ENCODE peak calls at places on chromosomes 7 and 10, in seven cellular contexts. P is AG09309, C is endothelial cell, L is prostate gland, O is WTC11, G is HFFc6, Y is lower lobe of right lung. Q is an unnamed sample.

GRCh38 chr10:69686866-69687265 is 56.8 kb downstream of the FAM241B start:
- DNase-seq in P (no peak), C (no peak), L (no peak), O (no peak), G (no peak), Y (no peak), Q (no peak)

GRCh38 chr10:115118346-115118745 is 25.2 kb downstream of the ATRNL1 start:
- DNase-seq in P (no peak), C (no peak), L (no peak), O (no peak), G (no peak), Y (no peak), Q (no peak)

GRCh38 chr10:33155720-33156638 is 178.5 kb downstream of the NRP1 start:
- DNase-seq in P (peak), C (peak), L (no peak), O (no peak), G (peak), Y (no peak), Q (no peak)

GRCh38 chr7:93811198-93811597 is 79.4 kb downstream of the TFPI2 start:
- DNase-seq in P (no peak), C (no peak), L (no peak), O (no peak), G (no peak), Y (no peak), Q (no peak)

GRCh38 chr10:96758423-96758822 is 38.1 kb upstream of the PIK3AP1 start:
- DNase-seq in P (no peak), C (no peak), L (no peak), O (no peak), G (no peak), Y (no peak), Q (peak)

GRCh38 chr10:77077546-77077945 is 560.1 kb downstream of the KCNMA1 start:
- DNase-seq in P (no peak), C (no peak), L (no peak), O (no peak), G (no peak), Y (no peak), Q (no peak)

GRCh38 chr10:94300042-94300441 is 62.7 kb downstream of the NOC3L start:
- DNase-seq in P (no peak), C (no peak), L (no peak), O (no peak), G (no peak), Y (no peak), Q (no peak)

GRCh38 chr7:157228864-157229422 is 90.2 kb downstream of the UBE3C start:
- DNase-seq in P (no peak), C (peak), L (no peak), O (peak), G (peak), Y (no peak), Q (no peak)

GRCh38 chr10:58767652-58768051 is 255.0 kb downstream of the BICC1 start:
- DNase-seq in P (no peak), C (no peak), L (no peak), O (no peak), G (no peak), Y (no peak), Q (no peak)

GRCh38 chr7:7944619-7945282 is 23.8 kb upstream of the GLCCI1 start:
- DNase-seq in P (no peak), C (no peak), L (no peak), O (no peak), G (no peak), Y (no peak), Q (no peak)

GRCh38 chr7:121938429-121938996 is 65.6 kb downstream of the PTPRZ1 start:
- DNase-seq in P (no peak), C (no peak), L (no peak), O (peak), G (no peak), Y (no peak), Q (no peak)

GRCh38 chr7:140646931-140647647 is 6.5 kb upstream of the DENND2A start:
- DNase-seq in P (no peak), C (peak), L (no peak), O (peak), G (peak), Y (no peak), Q (no peak)

GRCh38 chr10:79249156-79250121 is 97.8 kb upstream of the PPIF start:
- DNase-seq in P (no peak), C (no peak), L (no peak), O (no peak), G (no peak), Y (no peak), Q (no peak)

DNA sequence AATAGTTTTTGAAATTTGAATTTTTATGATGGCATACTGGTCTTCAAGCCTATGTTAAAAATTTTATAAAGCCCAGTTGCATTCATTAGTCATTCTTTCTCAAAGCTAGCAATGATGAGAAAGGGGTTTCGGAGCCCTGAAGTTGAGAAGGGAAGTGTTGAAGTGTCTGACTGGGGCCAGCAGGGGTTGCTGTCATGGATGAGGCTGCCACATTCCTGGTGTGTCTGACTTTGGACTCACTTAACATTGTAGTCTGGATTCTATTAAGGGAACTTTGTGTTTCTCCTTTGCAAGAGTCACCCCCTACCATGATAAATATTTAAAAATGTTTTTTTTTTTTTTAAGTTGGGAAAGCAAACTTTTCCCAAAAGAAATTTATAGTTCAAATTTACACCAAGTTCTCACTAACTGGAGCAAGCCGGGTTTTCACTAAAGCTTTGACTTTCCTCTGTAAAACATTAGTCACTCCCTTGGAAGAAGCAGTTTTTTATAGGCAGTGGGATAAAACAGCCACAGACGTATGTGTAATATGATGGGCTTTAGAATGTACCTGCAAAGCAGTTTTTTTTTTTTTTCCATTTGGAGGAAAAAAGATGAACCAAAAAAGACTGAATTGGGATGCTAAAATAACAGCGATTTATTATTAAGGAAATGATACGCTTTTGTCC is 243.6 kb downstream of the TWIST1 start:
- DNase-seq in P (peak), C (peak), L (no peak), O (peak), G (peak), Y (no peak), Q (no peak)
- TF ChIP-seq CTCF in P (peak), C (peak), L (no peak), O (peak), G (peak), Y (no peak), Q (no peak)

DNA sequence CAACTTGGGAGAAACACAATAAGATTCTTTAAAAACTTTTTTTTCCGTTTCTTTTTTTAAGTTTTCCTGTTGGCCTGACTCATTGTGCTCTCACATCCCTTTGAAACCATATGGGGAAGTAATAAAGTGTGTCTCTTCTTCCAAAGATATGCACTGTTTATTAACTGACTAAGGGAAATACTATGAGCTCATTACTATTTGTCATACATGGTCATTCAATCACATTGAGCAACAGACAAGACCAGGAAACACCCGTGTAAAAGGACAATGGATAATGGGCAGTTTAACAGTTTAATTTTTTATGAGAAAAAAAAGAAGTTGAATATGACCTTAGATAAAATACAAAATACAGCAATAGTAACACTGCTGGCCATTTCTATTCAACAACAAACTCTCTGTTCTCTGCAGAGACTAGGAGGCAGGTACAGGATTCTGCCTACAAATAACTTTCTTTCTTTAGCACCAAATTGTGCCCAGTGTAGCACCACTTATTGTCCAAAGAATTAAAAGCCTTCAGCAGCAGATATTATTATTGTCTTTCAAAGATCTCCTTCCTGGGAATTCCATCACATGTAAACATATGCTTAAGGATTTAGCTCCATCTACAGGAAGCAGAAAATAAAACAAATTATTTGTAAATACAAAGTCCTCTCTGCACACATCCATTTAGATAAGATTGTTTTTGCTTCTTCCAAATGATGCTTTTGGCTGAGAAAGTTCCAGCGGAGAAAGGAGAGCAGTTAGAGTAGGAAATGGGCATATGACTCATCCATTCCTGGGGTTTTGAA is 55.0 kb upstream of the AKR1E2 start:
- DNase-seq in P (peak), C (no peak), L (no peak), O (no peak), G (peak), Y (no peak), Q (no peak)
- TF ChIP-seq CTCF in P (peak), C (no peak), L (peak), O (no peak), G (peak), Y (peak), Q (no peak)

GRCh38 chr7:29764227-29764626 is 42.1 kb upstream of the WIPF3 start:
- DNase-seq in P (no peak), C (peak), L (no peak), O (peak), G (no peak), Y (no peak), Q (no peak)
- TF ChIP-seq CTCF in P (no peak), C (no peak), L (no peak), O (no peak), G (no peak), Y (no peak), Q (no peak)

DNA sequence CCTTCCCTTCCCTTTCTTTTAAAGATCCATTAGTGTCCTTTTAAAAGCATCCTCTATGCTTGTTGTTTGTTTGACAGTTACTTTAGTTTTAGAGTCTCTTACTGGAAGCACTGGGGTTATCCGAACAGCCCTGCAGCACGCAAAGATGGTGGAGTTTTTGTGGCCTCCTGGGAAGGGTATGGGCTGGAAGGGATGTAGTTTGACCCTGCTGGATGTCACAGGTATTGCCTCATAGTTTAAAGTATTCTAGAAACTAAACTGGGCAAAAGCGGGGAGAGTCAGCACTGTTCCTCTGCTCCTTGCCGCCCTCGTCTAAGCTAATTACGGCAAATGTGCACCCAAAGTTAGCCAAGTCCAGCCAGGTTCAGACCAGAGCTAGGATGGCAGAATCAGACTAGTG is 35.8 kb upstream of the GNAI1 start:
- DNase-seq in P (no peak), C (peak), L (no peak), O (peak), G (no peak), Y (no peak), Q (no peak)
- TF ChIP-seq CTCF in P (peak), C (peak), L (no peak), O (peak), G (peak), Y (no peak), Q (peak)

GRCh38 chr10:37992083-37992482 is 15.6 kb upstream of the ZNF25 start:
- DNase-seq in P (no peak), C (no peak), L (no peak), O (no peak), G (no peak), Y (no peak), Q (no peak)
- TF ChIP-seq CTCF in P (no peak), C (no peak), L (no peak), O (no peak), G (peak), Y (no peak), Q (no peak)

GRCh38 chr7:127239814-127240213 is 12.9 kb downstream of the GRM8 start:
- DNase-seq in P (no peak), C (no peak), L (no peak), O (peak), G (no peak), Y (no peak), Q (no peak)
- TF ChIP-seq CTCF in P (no peak), C (peak), L (no peak), O (peak), G (no peak), Y (no peak), Q (peak)

GRCh38 chr7:70587739-70588138 is 544.2 kb upstream of the GALNT17 start:
- DNase-seq in P (no peak), C (no peak), L (no peak), O (no peak), G (no peak), Y (no peak), Q (no peak)

GRCh38 chr7:70583965-70584883 is 547.7 kb upstream of the GALNT17 start:
- DNase-seq in P (no peak), C (no peak), L (no peak), O (no peak), G (no peak), Y (no peak), Q (no peak)

GRCh38 chr7:70586822-70587221 is 545.1 kb upstream of the GALNT17 start:
- DNase-seq in P (peak), C (no peak), L (no peak), O (no peak), G (no peak), Y (no peak), Q (no peak)

GRCh38 chr7:70582921-70583895 is 548.7 kb upstream of the GALNT17 start:
- DNase-seq in P (no peak), C (no peak), L (no peak), O (no peak), G (no peak), Y (no peak), Q (no peak)

DNA sequence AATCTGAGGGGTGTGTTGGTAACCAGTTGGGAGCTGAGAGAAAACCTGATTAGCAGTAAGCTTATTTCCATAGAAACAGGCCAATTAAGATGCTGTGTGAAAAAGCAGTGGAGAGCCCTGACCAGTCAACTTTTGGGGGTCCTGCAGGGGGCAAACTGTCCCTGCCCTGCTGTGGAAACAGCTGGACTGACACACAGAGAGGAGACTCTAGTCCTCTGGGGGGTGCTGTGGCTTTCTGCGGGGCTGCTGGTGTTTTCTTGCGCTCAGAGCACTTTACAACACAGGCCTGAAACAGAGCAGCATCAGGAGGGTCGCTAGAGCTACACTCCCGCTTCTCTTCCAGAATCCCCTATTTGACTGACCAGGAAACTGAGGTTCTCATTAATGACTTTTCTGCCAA is 546.9 kb upstream of the GALNT17 start:
- DNase-seq in P (no peak), C (no peak), L (no peak), O (peak), G (no peak), Y (no peak), Q (no peak)
- TF ChIP-seq CTCF in P (no peak), C (no peak), L (no peak), O (no peak), G (no peak), Y (no peak), Q (no peak)

GRCh38 chr7:34281260-34281659 is 375.9 kb downstream of the BMPER start:
- DNase-seq in P (no peak), C (no peak), L (no peak), O (no peak), G (no peak), Y (no peak), Q (no peak)
- TF ChIP-seq CTCF in P (peak), C (no peak), L (no peak), O (no peak), G (peak), Y (no peak), Q (no peak)

GRCh38 chr7:75738975-75739795 is 444 bp upstream of the HIP1 start:
- DNase-seq in P (peak), C (peak), L (peak), O (peak), G (peak), Y (peak), Q (peak)
- TF ChIP-seq CTCF in P (no peak), C (no peak), L (peak), O (no peak), G (peak), Y (no peak), Q (no peak)

Q was measured in CD14-positive monocyte.